ENCODE peak calls at places on chromosomes 11 and 22, in eight cellular contexts. W, K, E, O, Z, C, L and P are unnamed samples.

GRCh38 chr11:110971110-110971509 is 258.9 kb upstream of the ARHGAP20 start:
- DNase-seq in W (no peak), Z (no peak), K (no peak), O (no peak), C (no peak), E (no peak), L (no peak), P (no peak)

GRCh38 chr11:1939006-1939626 is 8.0 kb upstream of the MRPL23 start:
- DNase-seq in E (no peak), L (peak; percentile 44), K (no peak), Z (no peak), C (no peak), O (no peak), W (no peak), P (peak; percentile 30)

GRCh38 chr11:36210529-36210928 is 78.7 kb downstream of the COMMD9 start:
- DNase-seq in C (no peak), W (no peak), E (no peak), K (no peak), L (no peak), Z (no peak), O (no peak), P (no peak)

GRCh38 chr11:76551400-76551799 is 106.6 kb downstream of the EMSY start:
- DNase-seq in E (no peak), C (no peak), L (no peak), Z (no peak), K (no peak), W (no peak), O (no peak), P (no peak)

GRCh38 chr11:130145328-130145812 is 14.2 kb upstream of the ST14 start:
- DNase-seq in C (no peak), W (peak; percentile 51), Z (no peak), O (no peak), L (no peak), K (no peak), E (no peak), P (no peak)

GRCh38 chr11:2650343-2650867 is 49.4 kb downstream of the KCNQ1OT1 start:
- DNase-seq in C (no peak), K (no peak), E (no peak), W (no peak), L (no peak), O (no peak), Z (no peak), P (no peak)

GRCh38 chr22:41826430-41827383 is 6.2 kb upstream of the SREBF2 start:
- DNase-seq in Z (no peak), W (peak; percentile 49), E (no peak), C (no peak), L (no peak), K (no peak), O (no peak), P (no peak)

GRCh38 chr11:119340335-119341221 is at the start of gene C1QTNF5:
- DNase-seq in C (peak; percentile 67), E (peak; percentile 88), W (peak; percentile 70), Z (peak; percentile 91), L (no peak), O (no peak), K (peak; percentile 68), P (no peak)

GRCh38 chr11:106608677-106609076 is 409.6 kb downstream of the GUCY1A2 start:
- DNase-seq in O (no peak), L (no peak), W (no peak), K (no peak), E (no peak), Z (no peak), C (no peak), P (no peak)

GRCh38 chr11:76838422-76839068 is 22.2 kb upstream of the ACER3 start:
- DNase-seq in Z (no peak), O (no peak), W (no peak), E (no peak), L (no peak), K (peak; percentile 82), C (no peak), P (no peak)

GRCh38 chr22:49657275-49657973 is 170.2 kb downstream of the BRD1 start:
- DNase-seq in E (peak; percentile 48), K (no peak), O (peak; percentile 71), C (peak; percentile 14), Z (no peak), L (peak; percentile 64), W (peak; percentile 68), P (peak; percentile 63)

GRCh38 chr11:46106530-46107407 is 14.5 kb downstream of the PHF21A start:
- DNase-seq in Z (no peak), E (no peak), O (no peak), L (no peak), K (peak; percentile 51), C (no peak), W (no peak), P (no peak)

GRCh38 chr11:125494033-125494364 is 2.1 kb downstream of the FEZ1 start:
- DNase-seq in K (no peak), O (no peak), C (no peak), E (no peak), Z (no peak), W (no peak), L (no peak), P (no peak)

GRCh38 chr22:38718414-38718813 is 12.7 kb downstream of the GTPBP1 start:
- DNase-seq in E (peak; percentile 66), Z (peak; percentile 85), O (peak; percentile 70), K (peak; percentile 78), C (peak; percentile 59), L (no peak), W (peak; percentile 79), P (no peak)

GRCh38 chr22:19578180-19579004 is 54.2 kb upstream of the CLDN5 start:
- DNase-seq in C (no peak), K (no peak), W (no peak), Z (no peak), L (no peak), E (no peak), O (no peak), P (no peak)

GRCh38 chr22:19580291-19580890 is 56.2 kb upstream of the CLDN5 start:
- DNase-seq in K (no peak), C (no peak), L (no peak), W (no peak), O (no peak), Z (no peak), E (no peak), P (no peak)

GRCh38 chr22:19582033-19582693 is 58.0 kb upstream of the CLDN5 start:
- DNase-seq in L (no peak), C (no peak), W (no peak), Z (no peak), K (no peak), O (no peak), E (no peak), P (no peak)

GRCh38 chr22:19579113-19579811 is 55.1 kb upstream of the CLDN5 start:
- DNase-seq in L (no peak), O (no peak), Z (no peak), C (no peak), E (no peak), W (no peak), K (no peak), P (no peak)

DNA sequence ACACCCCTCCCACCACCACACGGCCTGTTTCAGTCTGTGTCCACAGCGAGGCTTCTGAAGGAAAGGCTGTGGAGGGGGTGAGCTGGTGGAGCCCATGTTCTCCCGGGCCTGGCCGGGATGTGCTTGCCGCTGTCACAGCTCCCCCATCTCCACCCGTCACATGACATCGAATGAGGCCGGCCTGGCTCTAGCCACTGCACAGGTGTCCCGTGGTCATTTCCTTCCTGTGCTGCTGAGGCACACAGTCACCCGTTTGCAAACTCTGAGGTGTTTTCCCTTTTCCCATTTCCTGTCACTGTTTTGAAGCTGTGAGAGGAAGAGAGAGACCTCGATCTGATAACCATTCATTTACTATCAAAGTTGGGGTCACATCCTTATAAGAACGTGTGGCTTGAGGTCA is 55.7 kb upstream of the CLDN5 start:
- DNase-seq in L (no peak), K (no peak), Z (no peak), O (no peak), W (peak; percentile 11), E (no peak), C (no peak), P (no peak)
- TF ChIP-seq POLR2AphosphoS5 in L (no peak), K (no peak), Z (no peak), O (no peak), W (peak; percentile 12), E (peak; percentile 8), C (no peak), P (no peak)

GRCh38 chr11:73323464-73323863 is 15.4 kb downstream of the ARHGEF17 start:
- DNase-seq in E (peak; percentile 47), O (no peak), W (peak; percentile 64), L (no peak), Z (peak; percentile 85), C (no peak), K (peak; percentile 92), P (no peak)
- TF ChIP-seq POLR2AphosphoS5 in E (no peak), O (no peak), W (no peak), L (no peak), Z (no peak), C (peak; percentile 26), K (no peak), P (no peak)

DNA sequence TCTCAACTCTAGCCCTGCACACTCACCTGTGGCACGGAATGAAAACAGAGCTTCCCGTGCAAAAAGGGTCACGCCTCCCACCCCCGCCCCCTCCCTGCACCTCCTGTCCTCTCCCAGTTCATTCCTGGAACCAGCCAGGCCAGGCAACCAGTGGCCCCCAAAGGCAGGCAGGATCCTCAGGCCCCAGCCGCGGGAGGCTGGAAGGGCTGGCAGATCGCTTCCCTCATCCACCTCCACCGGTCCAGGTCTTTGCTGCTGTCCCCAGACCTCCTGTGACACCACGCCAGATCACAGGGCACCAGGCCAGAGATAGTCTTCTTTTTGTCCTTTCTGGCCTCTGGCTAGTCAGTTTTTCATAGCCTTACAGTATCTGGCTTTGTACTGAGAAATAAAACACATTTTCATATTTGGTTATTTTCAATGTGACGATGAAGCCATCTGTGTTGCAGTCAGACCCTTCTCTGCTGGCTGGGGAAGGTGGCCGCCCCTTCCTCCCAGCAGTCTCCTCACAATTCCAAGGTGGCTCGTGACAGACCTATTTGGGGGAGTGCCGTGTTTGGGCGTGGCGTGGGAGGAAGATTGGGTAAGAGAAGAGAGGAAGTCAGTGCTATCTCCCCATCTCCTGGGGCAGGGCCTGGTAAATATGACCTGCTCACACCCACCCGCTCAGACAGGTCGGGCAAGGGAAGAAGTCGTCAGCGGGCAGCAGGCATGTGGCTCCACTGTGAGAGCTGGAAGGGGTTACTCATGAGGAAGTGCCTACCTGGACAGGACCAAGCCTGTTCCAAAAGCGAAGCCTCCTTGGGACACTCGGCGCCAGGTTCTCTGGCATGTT is 9.1 kb downstream of the SSH3 start:
- DNase-seq in O (no peak), E (peak; percentile 84), K (no peak), C (peak; percentile 96), Z (peak; percentile 82), W (peak; percentile 85), L (no peak), P (no peak)
- TF ChIP-seq POLR2AphosphoS5 in O (peak; percentile 27), E (no peak), K (no peak), C (peak; percentile 95), Z (no peak), W (peak; percentile 63), L (no peak), P (no peak)

GRCh38 chr11:86737752-86738151 is 62.6 kb upstream of the PRSS23 start:
- DNase-seq in E (no peak), C (no peak), O (no peak), L (no peak), Z (no peak), W (no peak), K (no peak), P (no peak)
- TF ChIP-seq POLR2AphosphoS5 in E (no peak), C (no peak), O (no peak), L (no peak), Z (peak; percentile 47), W (no peak), K (no peak), P (no peak)